ENCODE peak calls at places on chromosomes 16 and 17, in six cellular contexts. M is nucleus accumbens, K is tibial artery, Q is NCI-H2171 treated with DMSO at 0.1 percent for 48 hours, I is T-helper 1 cell, W is NCI-H1694. Y is an unnamed sample.

GRCh38 chr16:88617268-88618031 is 20.9 kb upstream of the IL17C start:
- DNase-seq in M (no peak), K (no peak), Q (no peak), I (no peak), W (no peak), Y (no peak)

GRCh38 chr16:19883296-19883951 is 1.2 kb downstream of the GPRC5B start:
- DNase-seq in M (peak), K (no peak), Q (peak), I (no peak), W (peak), Y (peak)

GRCh38 chr17:61002316-61002736 is 324.7 kb downstream of the BCAS3 start:
- DNase-seq in M (no peak), K (no peak), Q (peak), I (no peak), W (peak), Y (no peak)

GRCh38 chr17:19520641-19521040 is 13.0 kb upstream of the SLC47A1 start:
- DNase-seq in M (no peak), K (no peak), Q (no peak), I (no peak), W (no peak), Y (no peak)

GRCh38 chr17:81354944-81355327 is 40.3 kb upstream of the BAHCC1 start:
- DNase-seq in M (no peak), K (no peak), Q (no peak), I (no peak), W (no peak), Y (no peak)

GRCh38 chr16:89307421-89307805 is 89.9 kb downstream of the ZNF778 start:
- DNase-seq in M (no peak), K (no peak), Q (no peak), I (no peak), W (no peak), Y (no peak)

GRCh38 chr17:29039764-29040598 is 3.0 kb upstream of the PIPOX start:
- DNase-seq in M (no peak), K (no peak), Q (peak), I (no peak), W (no peak), Y (no peak)

GRCh38 chr17:37502009-37502936 is 12.6 kb downstream of the DUSP14 start:
- DNase-seq in M (no peak), K (no peak), Q (no peak), I (no peak), W (no peak), Y (no peak)

GRCh38 chr17:78986048-78986648 is 6.4 kb upstream of the LGALS3BP start:
- DNase-seq in M (no peak), K (no peak), Q (no peak), I (no peak), W (no peak), Y (peak)

GRCh38 chr16:49179714-49180330 is 101.8 kb downstream of the CBLN1 start:
- DNase-seq in M (no peak), K (no peak), Q (no peak), I (no peak), W (no peak), Y (no peak)

GRCh38 chr17:1485748-1486376 is 6.6 kb downstream of the MYO1C start:
- DNase-seq in M (no peak), K (peak), Q (peak), I (peak), W (no peak), Y (peak)

GRCh38 chr16:53893731-53894435 is 189.9 kb downstream of the FTO start:
- DNase-seq in M (no peak), K (no peak), Q (no peak), I (no peak), W (peak), Y (no peak)

GRCh38 chr17:58338907-58339774 is 10.5 kb upstream of the TSPOAP1 start:
- DNase-seq in M (no peak), K (peak), Q (no peak), I (no peak), W (no peak), Y (no peak)

GRCh38 chr16:12296406-12296805 is 319.9 kb downstream of the SNX29 start:
- DNase-seq in M (no peak), K (no peak), Q (no peak), I (no peak), W (no peak), Y (no peak)

GRCh38 chr17:30221346-30221745 is 14.2 kb downstream of the SLC6A4 start:
- DNase-seq in M (no peak), K (no peak), Q (no peak), I (no peak), W (no peak), Y (no peak)

GRCh38 chr16:89936981-89937380 is 11.6 kb upstream of the DEF8 start:
- DNase-seq in M (no peak), K (no peak), Q (no peak), I (no peak), W (no peak), Y (no peak)

GRCh38 chr17:40735016-40735415 is 20.1 kb downstream of the KRT25 start:
- DNase-seq in M (no peak), K (no peak), Q (no peak), I (no peak), W (no peak), Y (no peak)

GRCh38 chr16:65070831-65071230 is 51.0 kb downstream of the CDH11 start:
- DNase-seq in M (peak), K (peak), Q (no peak), I (no peak), W (no peak), Y (peak)

GRCh38 chr16:25855818-25856217 is 164.1 kb downstream of the HS3ST4 start:
- DNase-seq in M (no peak), K (no peak), Q (no peak), I (no peak), W (no peak), Y (no peak)

GRCh38 chr16:11417487-11417886 is 72.2 kb downstream of the RMI2 start:
- DNase-seq in M (no peak), K (no peak), Q (no peak), I (no peak), W (no peak), Y (no peak)

GRCh38 chr17:60036796-60037677 is 41.7 kb downstream of the HEATR6 start:
- DNase-seq in M (peak), K (peak), Q (peak), I (peak), W (peak), Y (peak)

GRCh38 chr16:66949472-66949871 is 11.6 kb upstream of the CES3 start:
- DNase-seq in M (no peak), K (no peak), Q (no peak), I (no peak), W (no peak), Y (no peak)

GRCh38 chr17:1398028-1398427 is 2.0 kb downstream of the YWHAE start:
- DNase-seq in M (no peak), K (no peak), Q (no peak), I (no peak), W (no peak), Y (no peak)

GRCh38 chr17:32944248-32945020 is 16.5 kb downstream of the TMEM98 start:
- DNase-seq in M (no peak), K (no peak), Q (no peak), I (no peak), W (no peak), Y (no peak)

GRCh38 chr17:4591529-4591928 is 7.2 kb downstream of the SMTNL2 start:
- DNase-seq in M (no peak), K (no peak), Q (no peak), I (no peak), W (no peak), Y (no peak)

GRCh38 chr16:70736454-70737376 is 50.9 kb upstream of the MTSS2 start:
- DNase-seq in M (no peak), K (no peak), Q (no peak), I (no peak), W (no peak), Y (no peak)

GRCh38 chr17:74183411-74183810 is 20.1 kb upstream of the RPL38 start:
- DNase-seq in M (no peak), K (no peak), Q (no peak), I (no peak), W (no peak), Y (no peak)

GRCh38 chr17:66165537-66166123 is 26.3 kb downstream of the CEP112 start:
- DNase-seq in M (no peak), K (no peak), Q (peak), I (peak), W (peak), Y (no peak)

GRCh38 chr17:78723001-78723796 is 58.9 kb downstream of the CYTH1 start:
- DNase-seq in M (peak), K (no peak), Q (no peak), I (no peak), W (peak), Y (no peak)

GRCh38 chr17:1522626-1523025 is 6.2 kb upstream of the INPP5K start:
- DNase-seq in M (no peak), K (no peak), Q (no peak), I (no peak), W (no peak), Y (no peak)

GRCh38 chr16:9429946-9430345 is 338.5 kb downstream of the HAPSTR1 start:
- DNase-seq in M (no peak), K (no peak), Q (no peak), I (no peak), W (no peak), Y (no peak)

GRCh38 chr16:55809851-55810250 is 23.0 kb downstream of the CES1 start:
- DNase-seq in M (no peak), K (no peak), Q (no peak), I (no peak), W (no peak), Y (no peak)

GRCh38 chr17:57080708-57081107 is 4.3 kb upstream of the AKAP1 start:
- DNase-seq in M (no peak), K (no peak), Q (no peak), I (no peak), W (no peak), Y (no peak)

GRCh38 chr16:80346160-80346632 is 194.6 kb upstream of the DYNLRB2 start:
- DNase-seq in M (no peak), K (no peak), Q (no peak), I (no peak), W (no peak), Y (no peak)

GRCh38 chr16:30474062-30474452 is 1.5 kb downstream of the ITGAL start:
- DNase-seq in M (no peak), K (no peak), Q (no peak), I (no peak), W (no peak), Y (no peak)

GRCh38 chr17:71003736-71004135 is 834.4 kb downstream of the KCNJ2 start:
- DNase-seq in M (no peak), K (no peak), Q (no peak), I (no peak), W (no peak), Y (no peak)

GRCh38 chr17:3558603-3559269 is 1.1 kb upstream of the TRPV3 start:
- DNase-seq in M (no peak), K (no peak), Q (no peak), I (peak), W (no peak), Y (no peak)